ENCODE peak calls at places on chromosomes 3 and 15, in four cellular contexts. G, I, Q and F are unnamed samples.
A peak's percentile ranks its signal among the peaks of the same experiment; 100 is the strongest.

GRCh38 chr3:79040091-79040490 is 727.7 kb downstream of the ROBO1 start:
- DNase-seq in G (no peak), I (no peak), Q (no peak), F (no peak)

GRCh38 chr3:58580826-58581327 is 3.7 kb upstream of the FAM107A start:
- DNase-seq in G (no peak), I (no peak), Q (no peak), F (no peak)

GRCh38 chr3:52534281-52535183 is 875 bp upstream of the NT5DC2 start:
- DNase-seq in G (no peak), I (peak; percentile 43), Q (peak; percentile 25), F (no peak)

GRCh38 chr3:179560791-179561190 is 1.9 kb upstream of the ACTL6A start:
- DNase-seq in G (no peak), I (no peak), Q (no peak), F (no peak)

GRCh38 chr3:158771982-158772381 is 29.9 kb upstream of the MFSD1 start:
- DNase-seq in G (no peak), I (no peak), Q (no peak), F (no peak)

GRCh38 chr3:136720091-136720490 is 32.1 kb downstream of the STAG1 start:
- DNase-seq in G (no peak), I (no peak), Q (no peak), F (no peak)

GRCh38 chr3:64311424-64311920 is 86.2 kb upstream of the PRICKLE2 start:
- DNase-seq in G (no peak), I (no peak), Q (no peak), F (no peak)

GRCh38 chr15:48975713-48976419 is 12.1 kb upstream of the SHC4 start:
- DNase-seq in G (peak; percentile 74), I (peak; percentile 80), Q (peak; percentile 76), F (peak; percentile 49)

GRCh38 chr15:62931650-62932049 is 110.9 kb upstream of the TPM1 start:
- DNase-seq in G (no peak), I (no peak), Q (no peak), F (no peak)

GRCh38 chr15:51939216-51939615 is 32.4 kb downstream of the LEO1 start:
- DNase-seq in G (no peak), I (no peak), Q (no peak), F (no peak)

GRCh38 chr3:160001850-160002623 is 13.4 kb downstream of the IL12A start:
- DNase-seq in G (no peak), I (no peak), Q (no peak), F (no peak)

GRCh38 chr3:177824190-177824786 is 627.0 kb upstream of the TBL1XR1 start:
- DNase-seq in G (peak; percentile 79), I (peak; percentile 31), Q (peak; percentile 67), F (peak; percentile 75)

GRCh38 chr3:151724846-151725562 is 8.7 kb upstream of the AADACL2 start:
- DNase-seq in G (no peak), I (no peak), Q (no peak), F (no peak)

GRCh38 chr3:46440531-46441294 is 24.0 kb downstream of the LTF start:
- DNase-seq in G (no peak), I (no peak), Q (no peak), F (no peak)

GRCh38 chr3:134477938-134478337 is 7.8 kb downstream of the ANAPC13 start:
- DNase-seq in G (peak; percentile 10), I (no peak), Q (no peak), F (no peak)

GRCh38 chr15:29696950-29697738 is 125.1 kb downstream of the TJP1 start:
- DNase-seq in G (no peak), I (no peak), Q (no peak), F (no peak)

GRCh38 chr3:118943597-118943996 is 91.0 kb downstream of the IGSF11 start:
- DNase-seq in G (no peak), I (no peak), Q (no peak), F (no peak)

GRCh38 chr15:68719676-68720075 is 101.0 kb downstream of the ANP32A start:
- DNase-seq in G (no peak), I (no peak), Q (no peak), F (no peak)

GRCh38 chr15:70127288-70127746 is 29.6 kb upstream of the TLE3 start:
- DNase-seq in G (peak; percentile 67), I (no peak), Q (no peak), F (peak; percentile 76)

GRCh38 chr3:127655641-127656040 is 17.1 kb upstream of the ABTB1 start:
- DNase-seq in G (no peak), I (no peak), Q (no peak), F (no peak)

GRCh38 chr3:126288314-126288713 is 68.9 kb downstream of the KLF15 start:
- DNase-seq in G (no peak), I (no peak), Q (no peak), F (peak; percentile 34)

GRCh38 chr3:21752749-21753347 is 1.8 kb upstream of the ZNF385D start:
- DNase-seq in G (peak; percentile 30), I (no peak), Q (no peak), F (no peak)

GRCh38 chr15:62977952-62978811 is 64.4 kb upstream of the TPM1 start:
- DNase-seq in G (peak; percentile 61), I (no peak), Q (no peak), F (no peak)

GRCh38 chr15:66799242-66799641 is 97.2 kb downstream of the SMAD6 start:
- DNase-seq in G (no peak), I (no peak), Q (no peak), F (no peak)

GRCh38 chr3:26920579-26920978 is 298.0 kb downstream of the LRRC3B start:
- DNase-seq in G (no peak), I (no peak), Q (no peak), F (no peak)

GRCh38 chr3:123877466-123877865 is 6.7 kb downstream of the MYLK start:
- DNase-seq in G (no peak), I (no peak), Q (no peak), F (no peak)

GRCh38 chr3:24830230-24831152 is 335.8 kb upstream of the THRB start:
- DNase-seq in G (no peak), I (no peak), Q (no peak), F (no peak)

GRCh38 chr3:24278526-24278925 is 216.1 kb downstream of the THRB start:
- DNase-seq in G (no peak), I (no peak), Q (no peak), F (no peak)

GRCh38 chr3:131610174-131610573 is 107.4 kb upstream of the MRPL3 start:
- DNase-seq in G (no peak), I (no peak), Q (no peak), F (no peak)

GRCh38 chr15:52682776-52683175 is 3.6 kb upstream of the ATOSA start:
- DNase-seq in G (no peak), I (no peak), Q (no peak), F (no peak)

GRCh38 chr15:72474912-72475601 is 927 bp downstream of the ARIH1 start:
- DNase-seq in G (peak; percentile 90), I (peak; percentile 80), Q (peak; percentile 78), F (peak; percentile 48)

GRCh38 chr15:72475674-72476073 is 1.5 kb downstream of the ARIH1 start:
- DNase-seq in G (no peak), I (no peak), Q (no peak), F (no peak)

GRCh38 chr15:72474466-72474911 is 359 bp downstream of the ARIH1 start:
- DNase-seq in G (no peak), I (no peak), Q (no peak), F (no peak)

GRCh38 chr15:72472907-72473669 is 1.0 kb upstream of the ARIH1 start:
- DNase-seq in G (peak; percentile 42), I (no peak), Q (no peak), F (peak; percentile 5)

GRCh38 chr15:72473670-72474465 is at the start of gene ARIH1:
- DNase-seq in G (peak; percentile 99), I (peak; percentile 99), Q (peak; percentile 95), F (peak; percentile 95)
- TF ChIP-seq EP300 in G (no peak), I (peak; percentile 59), Q (no peak), F (peak; percentile 82)

GRCh38 chr3:3799173-3800075 is at the start of gene LRRN1:
- DNase-seq in G (no peak), I (peak; percentile 80), Q (peak; percentile 63), F (no peak)
- TF ChIP-seq POLR2A in G (no peak), I (peak; percentile 42), Q (peak; percentile 45), F (peak; percentile 63)

DNA sequence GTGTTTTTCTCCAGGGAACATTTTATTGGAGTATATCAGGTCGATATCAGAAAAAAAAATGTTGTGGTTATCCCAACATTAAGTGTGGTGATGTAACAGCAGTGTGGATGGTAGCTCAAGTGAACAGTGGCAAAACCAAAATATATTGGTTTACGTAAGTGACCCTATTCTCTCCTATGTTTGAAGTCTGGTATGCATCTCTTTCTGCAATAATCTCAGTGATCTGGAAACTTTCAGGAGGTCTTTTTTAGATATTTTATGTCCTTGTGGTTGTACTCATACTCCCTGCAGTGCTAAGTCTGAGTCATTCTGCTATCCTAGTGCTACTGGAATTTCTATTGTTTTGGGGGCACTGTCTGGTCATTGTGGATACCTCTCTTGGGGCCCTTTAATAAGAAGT is 137.9 kb downstream of the SNRPN start:
- DNase-seq in G (no peak), I (no peak), Q (no peak), F (no peak)
- H3K9me3 ChIP-seq in G (peaks cover 2% of the 10 kb centered on the region), I (peaks cover 89% of the 10 kb centered on the region), Q (peaks cover 94% of the 10 kb centered on the region), F (peaks cover 98% of the 10 kb centered on the region)

GRCh38 chr3:56724580-56725142 is 41.6 kb upstream of the TASOR start:
- DNase-seq in G (no peak), I (no peak), Q (no peak), F (no peak)
- TF ChIP-seq EP300 in G (no peak), I (no peak), Q (no peak), F (no peak)

GRCh38 chr3:141093971-141094401 is 42.8 kb downstream of the SPSB4 start:
- DNase-seq in G (no peak), I (peak; percentile 70), Q (no peak), F (no peak)

GRCh38 chr3:141096981-141097380 is 45.8 kb downstream of the SPSB4 start:
- DNase-seq in G (no peak), I (no peak), Q (no peak), F (no peak)

GRCh38 chr3:141094851-141095545 is 43.9 kb downstream of the SPSB4 start:
- DNase-seq in G (no peak), I (peak; percentile 51), Q (no peak), F (peak; percentile 69)

GRCh38 chr3:141096164-141096563 is 45.0 kb downstream of the SPSB4 start:
- DNase-seq in G (no peak), I (no peak), Q (no peak), F (no peak)

DNA sequence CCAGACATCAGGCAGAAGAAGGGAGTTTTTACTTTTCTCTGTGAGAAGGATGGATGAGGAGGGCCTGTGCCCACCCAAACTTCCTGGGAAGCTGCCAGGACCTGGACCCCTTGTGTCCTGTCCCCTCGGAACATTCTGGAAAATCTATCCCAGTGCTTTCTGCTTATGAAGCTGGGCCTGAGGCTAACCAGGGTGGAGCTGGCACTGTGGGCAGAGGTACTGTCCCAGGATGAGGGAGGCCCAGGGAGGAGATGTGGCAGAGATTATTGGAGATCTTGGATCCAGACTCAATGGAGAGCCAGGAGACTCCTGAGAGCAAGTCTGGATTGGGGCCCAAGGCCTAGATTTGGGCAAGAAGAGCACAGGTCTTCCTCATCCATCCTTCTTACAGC is 44.4 kb downstream of the SPSB4 start:
- DNase-seq in G (no peak), I (no peak), Q (no peak), F (no peak)
- TF ChIP-seq POLR2A in G (no peak), I (no peak), Q (no peak), F (no peak)